ENCODE peak calls at places on chromosomes 5 and 9, in five cellular contexts. One of them, this sample, is unnamed.
A peak's percentile ranks its signal among the peaks of the same experiment; 100 is the strongest.

GRCh38 chr9:102479191-102479590 is 515.9 kb upstream of the CYLC2 start:
- DNase-seq in breast epithelium: no peak
- DNase-seq in IMR-90: no peak
- DNase-seq in fibroblast of lung: no peak
- DNase-seq in Peyer's patch: no peak
- DNase-seq in this sample: no peak

GRCh38 chr9:137083418-137084004 is 3.3 kb upstream of the MAN1B1 start:
- DNase-seq in breast epithelium: no peak
- DNase-seq in IMR-90: peak; percentile 97
- DNase-seq in fibroblast of lung: peak; percentile 97
- DNase-seq in Peyer's patch: peak; percentile 81
- DNase-seq in this sample: peak; percentile 95

GRCh38 chr9:35499701-35500030 is 9.8 kb downstream of the RUSC2 start:
- DNase-seq in breast epithelium: no peak
- DNase-seq in IMR-90: no peak
- DNase-seq in fibroblast of lung: no peak
- DNase-seq in Peyer's patch: no peak
- DNase-seq in this sample: no peak

GRCh38 chr9:81717747-81718077 is 28.4 kb upstream of the TLE1 start:
- DNase-seq in breast epithelium: no peak
- DNase-seq in IMR-90: no peak
- DNase-seq in fibroblast of lung: no peak
- DNase-seq in Peyer's patch: no peak
- DNase-seq in this sample: no peak

GRCh38 chr9:133461975-133462374 is 2.2 kb downstream of the CACFD1 start:
- DNase-seq in breast epithelium: no peak
- DNase-seq in IMR-90: no peak
- DNase-seq in fibroblast of lung: no peak
- DNase-seq in Peyer's patch: no peak
- DNase-seq in this sample: no peak

GRCh38 chr5:140345919-140346347 is 470 bp downstream of the HBEGF start:
- DNase-seq in breast epithelium: no peak
- DNase-seq in IMR-90: peak; percentile 66
- DNase-seq in fibroblast of lung: peak; percentile 58
- DNase-seq in Peyer's patch: peak; percentile 67
- DNase-seq in this sample: peak; percentile 53

GRCh38 chr9:105881654-105882349 is 187.5 kb downstream of the TMEM38B start:
- DNase-seq in breast epithelium: peak; percentile 48
- DNase-seq in IMR-90: peak; percentile 53
- DNase-seq in fibroblast of lung: peak; percentile 50
- DNase-seq in Peyer's patch: peak; percentile 84
- DNase-seq in this sample: peak; percentile 50

GRCh38 chr9:72294952-72295351 is 70.1 kb downstream of the ZFAND5 start:
- DNase-seq in breast epithelium: no peak
- DNase-seq in IMR-90: no peak
- DNase-seq in fibroblast of lung: no peak
- DNase-seq in Peyer's patch: peak; percentile 55
- DNase-seq in this sample: no peak

GRCh38 chr5:118768607-118769175 is 219.7 kb downstream of the DTWD2 start:
- DNase-seq in breast epithelium: no peak
- DNase-seq in IMR-90: no peak
- DNase-seq in fibroblast of lung: no peak
- DNase-seq in Peyer's patch: no peak
- DNase-seq in this sample: no peak

GRCh38 chr9:137230720-137231207 is at the start of gene SLC34A3:
- DNase-seq in breast epithelium: no peak
- DNase-seq in IMR-90: no peak
- DNase-seq in fibroblast of lung: no peak
- DNase-seq in Peyer's patch: no peak
- DNase-seq in this sample: no peak

GRCh38 chr5:72760259-72760658 is 56.2 kb upstream of the TNPO1 start:
- DNase-seq in breast epithelium: no peak
- DNase-seq in IMR-90: peak; percentile 53
- DNase-seq in fibroblast of lung: peak; percentile 4
- DNase-seq in Peyer's patch: no peak
- DNase-seq in this sample: no peak

GRCh38 chr9:6938873-6939272 is 181.1 kb downstream of the KDM4C start:
- DNase-seq in breast epithelium: no peak
- DNase-seq in IMR-90: peak; percentile 24
- DNase-seq in fibroblast of lung: no peak
- DNase-seq in Peyer's patch: no peak
- DNase-seq in this sample: no peak

GRCh38 chr5:173281910-173282309 is 46.3 kb downstream of the STC2 start:
- DNase-seq in breast epithelium: no peak
- DNase-seq in IMR-90: peak; percentile 21
- DNase-seq in fibroblast of lung: peak; percentile 7
- DNase-seq in Peyer's patch: no peak
- DNase-seq in this sample: no peak

GRCh38 chr9:98874721-98875255 is 67.3 kb downstream of the GALNT12 start:
- DNase-seq in breast epithelium: no peak
- DNase-seq in IMR-90: no peak
- DNase-seq in fibroblast of lung: no peak
- DNase-seq in Peyer's patch: no peak
- DNase-seq in this sample: no peak
- H3K4me3 ChIP-seq in breast epithelium: no peak overlapping the region
- H3K4me3 ChIP-seq in IMR-90: no peak overlapping the region
- H3K4me3 ChIP-seq in fibroblast of lung: no peak overlapping the region
- H3K4me3 ChIP-seq in Peyer's patch: no peak overlapping the region
- H3K4me3 ChIP-seq in this sample: no peak overlapping the region

DNA sequence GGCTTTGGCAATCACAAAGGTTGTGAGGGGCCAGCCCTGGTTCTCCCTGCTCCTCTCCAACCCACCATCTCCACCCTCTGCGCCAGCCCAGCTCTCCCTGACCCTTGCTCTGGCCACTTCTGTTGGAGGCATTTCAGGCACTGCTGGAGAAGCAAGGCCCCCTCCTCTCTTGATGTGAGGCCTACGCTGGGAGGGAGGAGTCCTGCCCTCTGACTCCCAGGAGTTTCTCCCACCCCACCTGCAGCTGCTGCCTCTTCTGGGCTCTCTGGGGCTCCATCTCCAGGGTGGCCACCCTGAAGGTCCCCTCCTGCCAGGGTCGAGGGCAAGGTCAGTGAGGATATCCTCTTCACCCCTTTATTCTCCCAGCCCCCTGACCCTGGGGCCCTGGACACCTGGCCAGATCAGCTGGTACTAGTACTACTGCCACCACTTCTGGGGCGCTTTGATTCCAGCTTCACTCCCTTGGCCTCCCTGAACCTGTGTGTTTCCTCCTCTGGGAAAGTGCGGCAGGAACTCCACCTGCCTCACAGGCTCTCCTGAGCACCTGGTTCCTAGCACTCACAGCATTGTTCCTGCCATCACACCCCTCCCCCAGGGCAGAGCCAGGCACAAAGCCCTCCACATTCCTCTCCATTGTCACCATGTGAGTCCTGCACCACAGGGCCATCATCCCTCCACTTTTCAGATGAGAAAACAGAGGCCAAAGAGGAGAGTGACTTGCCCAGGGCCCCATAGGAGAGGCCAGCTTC is 23.8 kb upstream of the TDRD7 start:
- DNase-seq in breast epithelium: no peak
- DNase-seq in IMR-90: no peak
- DNase-seq in fibroblast of lung: no peak
- DNase-seq in Peyer's patch: no peak
- DNase-seq in this sample: no peak
- TF ChIP-seq CTCF in breast epithelium: no peak
- TF ChIP-seq CTCF in IMR-90: no peak
- TF ChIP-seq CTCF in fibroblast of lung: no peak
- TF ChIP-seq CTCF in Peyer's patch: no peak
- TF ChIP-seq CTCF in this sample: no peak

GRCh38 chr5:156326718-156327259 is at the start of gene SGCD:
- DNase-seq in breast epithelium: no peak
- DNase-seq in IMR-90: peak; percentile 90
- DNase-seq in fibroblast of lung: peak; percentile 89
- DNase-seq in Peyer's patch: peak; percentile 53
- DNase-seq in this sample: peak; percentile 46
- H3K4me3 ChIP-seq in breast epithelium: peak within 1 kb of the TSS; percentile 34
- H3K4me3 ChIP-seq in IMR-90: peak within 1 kb of the TSS; percentile 72
- H3K4me3 ChIP-seq in fibroblast of lung: peak within 1 kb of the TSS; percentile 62
- H3K4me3 ChIP-seq in Peyer's patch: peak within 1 kb of the TSS; percentile 40
- H3K4me3 ChIP-seq in this sample: peak within 1 kb of the TSS; percentile 30

GRCh38 chr5:160199410-160199911 is 29.8 kb upstream of the FABP6 start:
- DNase-seq in breast epithelium: peak; percentile 58
- DNase-seq in IMR-90: peak; percentile 23
- DNase-seq in fibroblast of lung: peak; percentile 36
- DNase-seq in Peyer's patch: peak; percentile 79
- DNase-seq in this sample: peak; percentile 39
- TF ChIP-seq CTCF in breast epithelium: no peak
- TF ChIP-seq CTCF in IMR-90: peak; percentile 84
- TF ChIP-seq CTCF in fibroblast of lung: peak; percentile 77
- TF ChIP-seq CTCF in Peyer's patch: peak; percentile 55
- TF ChIP-seq CTCF in this sample: peak; percentile 72

GRCh38 chr9:94922691-94923107 is 196.2 kb downstream of the AOPEP start:
- DNase-seq in breast epithelium: peak; percentile 49
- DNase-seq in IMR-90: peak; percentile 64
- DNase-seq in fibroblast of lung: peak; percentile 58
- DNase-seq in Peyer's patch: no peak
- DNase-seq in this sample: peak; percentile 85
- H3K4me3 ChIP-seq in breast epithelium: no peak overlapping the region
- H3K4me3 ChIP-seq in IMR-90: peak overlapping the region; percentile 8
- H3K4me3 ChIP-seq in fibroblast of lung: peak overlapping the region; percentile 27
- H3K4me3 ChIP-seq in Peyer's patch: no peak overlapping the region
- H3K4me3 ChIP-seq in this sample: no peak overlapping the region

DNA sequence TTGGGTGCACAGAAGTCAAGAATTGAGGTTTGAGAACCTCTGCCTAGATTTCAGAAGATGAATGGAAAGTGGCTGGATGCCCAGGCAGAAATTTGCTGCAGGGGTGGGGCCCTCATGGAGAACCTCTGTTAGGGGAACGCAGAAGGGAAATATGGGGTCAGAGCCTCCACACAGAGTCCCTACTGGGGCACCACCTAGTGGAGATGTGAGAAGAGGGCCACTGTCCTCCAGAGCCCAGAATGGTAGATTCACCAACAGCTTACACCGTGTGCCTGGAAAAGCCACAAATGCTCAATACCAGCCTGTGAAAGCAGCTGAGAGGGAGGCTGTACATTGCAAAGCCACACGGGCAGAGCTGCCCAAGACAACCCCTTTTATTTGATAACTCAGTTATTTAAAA is 383.5 kb downstream of the TLE4 start:
- DNase-seq in breast epithelium: no peak
- DNase-seq in IMR-90: no peak
- DNase-seq in fibroblast of lung: peak; percentile 9
- DNase-seq in Peyer's patch: no peak
- DNase-seq in this sample: no peak
- TF ChIP-seq CTCF in breast epithelium: no peak
- TF ChIP-seq CTCF in IMR-90: peak; percentile 33
- TF ChIP-seq CTCF in fibroblast of lung: peak; percentile 15
- TF ChIP-seq CTCF in Peyer's patch: no peak
- TF ChIP-seq CTCF in this sample: peak; percentile 42

GRCh38 chr9:92404031-92404430 is 347 bp downstream of the OGN start:
- DNase-seq in breast epithelium: no peak
- DNase-seq in IMR-90: no peak
- DNase-seq in fibroblast of lung: peak; percentile 21
- DNase-seq in Peyer's patch: no peak
- DNase-seq in this sample: no peak

GRCh38 chr9:92407818-92408217 is 3.4 kb upstream of the OGN start:
- DNase-seq in breast epithelium: no peak
- DNase-seq in IMR-90: no peak
- DNase-seq in fibroblast of lung: no peak
- DNase-seq in Peyer's patch: no peak
- DNase-seq in this sample: no peak

GRCh38 chr9:92405770-92406169 is 1.4 kb upstream of the OGN start:
- DNase-seq in breast epithelium: no peak
- DNase-seq in IMR-90: no peak
- DNase-seq in fibroblast of lung: no peak
- DNase-seq in Peyer's patch: no peak
- DNase-seq in this sample: peak; percentile 28

GRCh38 chr9:92404437-92404836 is at the start of gene OGN:
- DNase-seq in breast epithelium: no peak
- DNase-seq in IMR-90: peak; percentile 47
- DNase-seq in fibroblast of lung: peak; percentile 75
- DNase-seq in Peyer's patch: no peak
- DNase-seq in this sample: no peak

GRCh38 chr9:92406506-92406905 is 2.1 kb upstream of the OGN start:
- DNase-seq in breast epithelium: no peak
- DNase-seq in IMR-90: no peak
- DNase-seq in fibroblast of lung: peak; percentile 37
- DNase-seq in Peyer's patch: peak; percentile 61
- DNase-seq in this sample: peak; percentile 16
- H3K4me3 ChIP-seq in breast epithelium: no peak overlapping the region
- H3K4me3 ChIP-seq in IMR-90: no peak overlapping the region
- H3K4me3 ChIP-seq in fibroblast of lung: no peak overlapping the region
- H3K4me3 ChIP-seq in Peyer's patch: no peak overlapping the region
- H3K4me3 ChIP-seq in this sample: no peak overlapping the region